ENCODE peak calls at places on chromosomes 3 and 15, in nine cellular contexts. T is A172; A is activated CD4-positive, alpha-beta T cell treated with anti-CD3 and anti-CD28 coated beads for 36 hours; W is stimulated activated CD4-positive, alpha-beta T cell treated with anti-CD3 and anti-CD28 coated beads, Interleukin-1b, Interleukin-23, amount 100 ng/mL, for 24 hours; P is amniotic epithelial cell; U is GM23248; L is NCI-H2171 treated with DMSO at 0.1 percent for 48 hours; K is A549; N is left colon. C is an unnamed sample.

GRCh38 chr15:45187894-45188830 is at the start of gene SHF:
- DNase-seq in T (no peak), A (peak), W (peak), P (peak), U (peak), L (peak), K (peak), N (peak), C (peak)

GRCh38 chr3:136093771-136094170 is 102.4 kb downstream of the MSL2 start:
- DNase-seq in T (no peak), A (no peak), W (no peak), P (no peak), U (no peak), L (no peak), K (no peak), N (no peak), C (no peak)

GRCh38 chr15:67359431-67360082 is 105.0 kb downstream of the IQCH start:
- DNase-seq in T (no peak), A (no peak), W (no peak), P (no peak), U (no peak), L (no peak), K (no peak), N (no peak), C (peak)

GRCh38 chr3:42652611-42653302 is 740 bp upstream of the ZBTB47 start:
- DNase-seq in T (peak), A (no peak), W (no peak), P (peak), U (peak), L (peak), K (peak), N (peak), C (no peak)

GRCh38 chr3:9036327-9037112 is 73.2 kb upstream of the RAD18 start:
- DNase-seq in T (no peak), A (no peak), W (no peak), P (peak), U (peak), L (no peak), K (no peak), N (peak), C (no peak)

GRCh38 chr3:53382106-53382505 is 34.8 kb upstream of the DCP1A start:
- DNase-seq in T (no peak), A (no peak), W (no peak), P (peak), U (peak), L (no peak), K (no peak), N (no peak), C (no peak)

GRCh38 chr3:132721479-132722164 is 587 bp downstream of the NPHP3 start:
- DNase-seq in T (peak), A (peak), W (no peak), P (peak), U (peak), L (peak), K (peak), N (peak), C (peak)

GRCh38 chr3:108067768-108068167 is 23.1 kb downstream of the CD47 start:
- DNase-seq in T (no peak), A (no peak), W (no peak), P (no peak), U (no peak), L (no peak), K (no peak), N (no peak), C (no peak)

GRCh38 chr3:160950954-160951353 is 154.2 kb downstream of the B3GALNT1 start:
- DNase-seq in T (no peak), A (no peak), W (no peak), P (no peak), U (no peak), L (no peak), K (no peak), N (no peak), C (no peak)

GRCh38 chr15:92654662-92655061 is 913 bp downstream of the FAM174B start:
- DNase-seq in T (no peak), A (no peak), W (no peak), P (no peak), U (no peak), L (peak), K (no peak), N (no peak), C (no peak)

GRCh38 chr3:36876181-36876936 is 68.5 kb downstream of the TRANK1 start:
- DNase-seq in T (no peak), A (no peak), W (no peak), P (no peak), U (no peak), L (no peak), K (no peak), N (no peak), C (no peak)

GRCh38 chr15:27271258-27271657 is 300.3 kb downstream of the GABRG3 start:
- DNase-seq in T (no peak), A (no peak), W (no peak), P (no peak), U (no peak), L (peak), K (no peak), N (no peak), C (no peak)

GRCh38 chr3:54783611-54784010 is 144.2 kb downstream of the LRTM1 start:
- DNase-seq in T (peak), A (no peak), W (no peak), P (no peak), U (peak), L (no peak), K (no peak), N (no peak), C (no peak)

GRCh38 chr3:24401090-24401810 is 93.4 kb downstream of the THRB start:
- DNase-seq in T (no peak), A (no peak), W (no peak), P (no peak), U (peak), L (no peak), K (no peak), N (no peak), C (peak)

GRCh38 chr3:197913981-197914380 is 36.0 kb upstream of the RPL35A start:
- DNase-seq in T (no peak), A (peak), W (no peak), P (no peak), U (no peak), L (no peak), K (no peak), N (no peak), C (no peak)

GRCh38 chr3:56980798-56981390 is 79.6 kb upstream of the SPATA12 start:
- DNase-seq in T (peak), A (peak), W (peak), P (peak), U (peak), L (no peak), K (peak), N (no peak), C (no peak)

GRCh38 chr3:183653209-183654064 is 18.0 kb downstream of the KLHL24 start:
- DNase-seq in T (peak), A (no peak), W (no peak), P (no peak), U (no peak), L (no peak), K (no peak), N (no peak), C (peak)

GRCh38 chr3:46538803-46539442 is 27.2 kb downstream of the LRRC2 start:
- DNase-seq in T (peak), A (peak), W (peak), P (peak), U (peak), L (no peak), K (no peak), N (peak), C (no peak)

GRCh38 chr3:14496351-14496750 is 43.8 kb downstream of the GRIP2 start:
- DNase-seq in T (no peak), A (no peak), W (no peak), P (no peak), U (no peak), L (no peak), K (no peak), N (no peak), C (no peak)

C was measured in NCI-H1930.